ENCODE peak calls at places on chromosome 9, in six cellular contexts. One of them, this sample, is unnamed.

GRCh38 chr9:134205636-134206316 is 41.4 kb upstream of the RNU6ATAC start:
- DNase-seq in astrocyte of the spinal cord: peak
- DNase-seq in IMR-90: peak
- DNase-seq in prostate gland: no peak
- DNase-seq in PC-9: no peak
- DNase-seq in cardiac fibroblast: peak
- DNase-seq in this sample: peak

GRCh38 chr9:306907-307306 is 92.2 kb downstream of the DOCK8 start:
- DNase-seq in astrocyte of the spinal cord: no peak
- DNase-seq in IMR-90: no peak
- DNase-seq in prostate gland: no peak
- DNase-seq in PC-9: no peak
- DNase-seq in cardiac fibroblast: no peak
- DNase-seq in this sample: no peak

GRCh38 chr9:37904647-37905505 is 949 bp upstream of the SLC25A51 start:
- DNase-seq in astrocyte of the spinal cord: no peak
- DNase-seq in IMR-90: peak
- DNase-seq in prostate gland: no peak
- DNase-seq in PC-9: no peak
- DNase-seq in cardiac fibroblast: peak
- DNase-seq in this sample: no peak

GRCh38 chr9:107994638-107995037 is 505.1 kb upstream of the KLF4 start:
- DNase-seq in astrocyte of the spinal cord: no peak
- DNase-seq in IMR-90: no peak
- DNase-seq in prostate gland: no peak
- DNase-seq in PC-9: no peak
- DNase-seq in cardiac fibroblast: no peak
- DNase-seq in this sample: no peak

GRCh38 chr9:124270504-124271335 is 13.0 kb downstream of the NEK6 start:
- DNase-seq in astrocyte of the spinal cord: no peak
- DNase-seq in IMR-90: no peak
- DNase-seq in prostate gland: no peak
- DNase-seq in PC-9: no peak
- DNase-seq in cardiac fibroblast: no peak
- DNase-seq in this sample: no peak

GRCh38 chr9:109910616-109911568 is 130.9 kb downstream of the PALM2AKAP2 start:
- DNase-seq in astrocyte of the spinal cord: peak
- DNase-seq in IMR-90: peak
- DNase-seq in prostate gland: no peak
- DNase-seq in PC-9: no peak
- DNase-seq in cardiac fibroblast: peak
- DNase-seq in this sample: no peak

GRCh38 chr9:129436751-129437625 is 183.9 kb downstream of the C9orf50 start:
- DNase-seq in astrocyte of the spinal cord: peak
- DNase-seq in IMR-90: peak
- DNase-seq in prostate gland: peak
- DNase-seq in PC-9: peak
- DNase-seq in cardiac fibroblast: peak
- DNase-seq in this sample: no peak

GRCh38 chr9:115675834-115676233 is 477.8 kb upstream of the PAPPA start:
- DNase-seq in astrocyte of the spinal cord: no peak
- DNase-seq in IMR-90: no peak
- DNase-seq in prostate gland: no peak
- DNase-seq in PC-9: no peak
- DNase-seq in cardiac fibroblast: no peak
- DNase-seq in this sample: no peak

GRCh38 chr9:96460877-96461276 is 10.9 kb downstream of the HABP4 start:
- DNase-seq in astrocyte of the spinal cord: no peak
- DNase-seq in IMR-90: peak
- DNase-seq in prostate gland: no peak
- DNase-seq in PC-9: no peak
- DNase-seq in cardiac fibroblast: peak
- DNase-seq in this sample: no peak

GRCh38 chr9:8361364-8361763 is 561.8 kb upstream of the DMAC1 start:
- DNase-seq in astrocyte of the spinal cord: no peak
- DNase-seq in IMR-90: no peak
- DNase-seq in prostate gland: no peak
- DNase-seq in PC-9: no peak
- DNase-seq in cardiac fibroblast: no peak
- DNase-seq in this sample: no peak

GRCh38 chr9:20618361-20618799 is 3.9 kb downstream of the MLLT3 start:
- DNase-seq in astrocyte of the spinal cord: no peak
- DNase-seq in IMR-90: peak
- DNase-seq in prostate gland: peak
- DNase-seq in PC-9: no peak
- DNase-seq in cardiac fibroblast: peak
- DNase-seq in this sample: no peak

GRCh38 chr9:137917795-137918194 is 40.2 kb downstream of the CACNA1B start:
- DNase-seq in astrocyte of the spinal cord: no peak
- DNase-seq in IMR-90: no peak
- DNase-seq in prostate gland: no peak
- DNase-seq in PC-9: no peak
- DNase-seq in cardiac fibroblast: no peak
- DNase-seq in this sample: no peak

GRCh38 chr9:71691036-71691435 is 77.3 kb downstream of the CEMIP2 start:
- DNase-seq in astrocyte of the spinal cord: no peak
- DNase-seq in IMR-90: no peak
- DNase-seq in prostate gland: no peak
- DNase-seq in PC-9: peak
- DNase-seq in cardiac fibroblast: no peak
- DNase-seq in this sample: no peak

GRCh38 chr9:120252248-120252647 is 327.7 kb downstream of the CDK5RAP2 start:
- DNase-seq in astrocyte of the spinal cord: no peak
- DNase-seq in IMR-90: no peak
- DNase-seq in prostate gland: no peak
- DNase-seq in PC-9: no peak
- DNase-seq in cardiac fibroblast: no peak
- DNase-seq in this sample: no peak

GRCh38 chr9:129270205-129270604 is 92.1 kb upstream of the IER5L start:
- DNase-seq in astrocyte of the spinal cord: no peak
- DNase-seq in IMR-90: no peak
- DNase-seq in prostate gland: no peak
- DNase-seq in PC-9: no peak
- DNase-seq in cardiac fibroblast: no peak
- DNase-seq in this sample: no peak

GRCh38 chr9:138025908-138026307 is 148.3 kb downstream of the CACNA1B start:
- DNase-seq in astrocyte of the spinal cord: no peak
- DNase-seq in IMR-90: no peak
- DNase-seq in prostate gland: no peak
- DNase-seq in PC-9: no peak
- DNase-seq in cardiac fibroblast: no peak
- DNase-seq in this sample: no peak

GRCh38 chr9:73146113-73146815 is 5.4 kb upstream of the ANXA1 start:
- DNase-seq in astrocyte of the spinal cord: no peak
- DNase-seq in IMR-90: no peak
- DNase-seq in prostate gland: no peak
- DNase-seq in PC-9: no peak
- DNase-seq in cardiac fibroblast: no peak
- DNase-seq in this sample: no peak

GRCh38 chr9:70832487-70832886 is 288.9 kb downstream of the TRPM3 start:
- DNase-seq in astrocyte of the spinal cord: no peak
- DNase-seq in IMR-90: no peak
- DNase-seq in prostate gland: no peak
- DNase-seq in PC-9: no peak
- DNase-seq in cardiac fibroblast: peak
- DNase-seq in this sample: no peak

GRCh38 chr9:78187763-78188495 is 47.9 kb upstream of the CEP78 start:
- DNase-seq in astrocyte of the spinal cord: peak
- DNase-seq in IMR-90: no peak
- DNase-seq in prostate gland: no peak
- DNase-seq in PC-9: no peak
- DNase-seq in cardiac fibroblast: peak
- DNase-seq in this sample: peak

GRCh38 chr9:113417370-113417769 is 6.8 kb downstream of the C9orf43 start:
- DNase-seq in astrocyte of the spinal cord: no peak
- DNase-seq in IMR-90: no peak
- DNase-seq in prostate gland: no peak
- DNase-seq in PC-9: no peak
- DNase-seq in cardiac fibroblast: peak
- DNase-seq in this sample: no peak
- TF ChIP-seq CTCF in astrocyte of the spinal cord: no peak
- TF ChIP-seq CTCF in IMR-90: no peak
- TF ChIP-seq CTCF in prostate gland: no peak
- TF ChIP-seq CTCF in PC-9: no peak
- TF ChIP-seq CTCF in cardiac fibroblast: no peak
- TF ChIP-seq CTCF in this sample: no peak

GRCh38 chr9:136693135-136693489 is 5.9 kb upstream of the AGPAT2 start:
- DNase-seq in astrocyte of the spinal cord: no peak
- DNase-seq in IMR-90: no peak
- DNase-seq in prostate gland: no peak
- DNase-seq in PC-9: no peak
- DNase-seq in cardiac fibroblast: no peak
- DNase-seq in this sample: no peak

GRCh38 chr9:136694163-136694864 is 7.1 kb upstream of the AGPAT2 start:
- DNase-seq in astrocyte of the spinal cord: no peak
- DNase-seq in IMR-90: peak
- DNase-seq in prostate gland: peak
- DNase-seq in PC-9: peak
- DNase-seq in cardiac fibroblast: peak
- DNase-seq in this sample: no peak

GRCh38 chr9:136694865-136695247 is 7.6 kb upstream of the AGPAT2 start:
- DNase-seq in astrocyte of the spinal cord: no peak
- DNase-seq in IMR-90: no peak
- DNase-seq in prostate gland: no peak
- DNase-seq in PC-9: no peak
- DNase-seq in cardiac fibroblast: no peak
- DNase-seq in this sample: no peak

GRCh38 chr9:136692190-136693134 is 5.2 kb upstream of the AGPAT2 start:
- DNase-seq in astrocyte of the spinal cord: no peak
- DNase-seq in IMR-90: no peak
- DNase-seq in prostate gland: no peak
- DNase-seq in PC-9: no peak
- DNase-seq in cardiac fibroblast: no peak
- DNase-seq in this sample: no peak

DNA sequence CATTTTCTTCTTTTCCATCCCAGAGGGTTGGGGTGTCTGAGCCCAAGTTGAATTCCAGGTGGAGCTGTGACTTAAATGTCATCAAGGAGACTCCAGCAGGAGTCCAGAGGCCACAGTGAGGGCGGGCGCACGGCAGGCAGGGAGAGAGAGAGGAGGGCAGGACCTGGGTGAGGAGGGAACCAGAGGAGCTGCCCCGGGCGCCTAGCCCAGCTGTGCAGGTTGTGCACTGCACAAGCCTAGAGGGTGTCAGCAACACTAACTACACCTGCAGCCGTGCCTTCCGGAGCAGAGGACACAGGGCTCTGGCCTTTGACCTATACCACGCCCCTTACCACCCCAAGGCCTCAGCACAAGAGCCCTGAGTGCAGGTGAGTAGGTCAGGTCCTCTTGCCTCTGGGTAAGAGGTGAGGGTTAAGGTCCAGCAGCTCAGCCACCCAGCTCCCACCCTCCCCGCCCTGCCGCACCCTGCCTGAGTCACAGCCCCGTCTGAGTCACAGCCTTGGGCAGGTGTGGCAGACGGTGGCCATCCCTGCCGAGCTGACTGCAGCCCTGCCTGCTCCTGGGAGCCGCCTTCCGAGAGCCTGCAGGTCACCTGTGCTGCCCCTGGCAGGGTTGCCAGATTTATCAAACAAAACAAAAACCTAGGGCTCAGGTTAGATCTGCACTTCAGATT is 6.4 kb upstream of the AGPAT2 start:
- DNase-seq in astrocyte of the spinal cord: peak
- DNase-seq in IMR-90: peak
- DNase-seq in prostate gland: no peak
- DNase-seq in PC-9: peak
- DNase-seq in cardiac fibroblast: peak
- DNase-seq in this sample: no peak
- H3K4me3 ChIP-seq in astrocyte of the spinal cord: no peak
- H3K4me3 ChIP-seq in IMR-90: no peak
- H3K4me3 ChIP-seq in prostate gland: no peak
- H3K4me3 ChIP-seq in PC-9: peak
- H3K4me3 ChIP-seq in cardiac fibroblast: no peak
- H3K4me3 ChIP-seq in this sample: no peak

DNA sequence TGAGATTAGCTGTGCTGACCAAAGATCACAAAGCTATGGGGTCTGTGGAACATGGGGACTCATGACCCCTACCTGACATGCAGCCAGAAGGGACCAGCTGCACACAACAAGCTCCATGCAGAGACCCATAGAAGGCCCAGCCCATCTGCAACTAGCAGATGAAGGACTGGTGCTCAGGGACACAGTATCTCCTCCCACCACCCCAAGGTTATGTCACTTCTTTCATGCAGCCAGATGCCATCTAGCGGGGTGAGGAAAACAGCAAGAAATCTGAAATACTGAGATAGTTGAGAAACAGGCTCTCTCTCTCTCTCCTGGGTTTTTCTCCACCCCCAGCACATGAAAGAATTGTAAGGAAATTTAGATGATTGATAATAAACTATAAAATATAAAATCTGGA is 161.3 kb upstream of the DAPK1 start:
- DNase-seq in astrocyte of the spinal cord: no peak
- DNase-seq in IMR-90: no peak
- DNase-seq in prostate gland: no peak
- DNase-seq in PC-9: no peak
- DNase-seq in cardiac fibroblast: no peak
- DNase-seq in this sample: no peak
- TF ChIP-seq CTCF in astrocyte of the spinal cord: no peak
- TF ChIP-seq CTCF in IMR-90: no peak
- TF ChIP-seq CTCF in prostate gland: no peak
- TF ChIP-seq CTCF in PC-9: no peak
- TF ChIP-seq CTCF in cardiac fibroblast: peak
- TF ChIP-seq CTCF in this sample: no peak

GRCh38 chr9:111027798-111028197 is 10.5 kb downstream of the LPAR1 start:
- DNase-seq in astrocyte of the spinal cord: no peak
- DNase-seq in IMR-90: no peak
- DNase-seq in prostate gland: no peak
- DNase-seq in PC-9: no peak
- DNase-seq in cardiac fibroblast: no peak
- DNase-seq in this sample: no peak
- H3K4me3 ChIP-seq in astrocyte of the spinal cord: no peak
- H3K4me3 ChIP-seq in IMR-90: no peak
- H3K4me3 ChIP-seq in prostate gland: no peak
- H3K4me3 ChIP-seq in PC-9: no peak
- H3K4me3 ChIP-seq in cardiac fibroblast: no peak
- H3K4me3 ChIP-seq in this sample: no peak

DNA sequence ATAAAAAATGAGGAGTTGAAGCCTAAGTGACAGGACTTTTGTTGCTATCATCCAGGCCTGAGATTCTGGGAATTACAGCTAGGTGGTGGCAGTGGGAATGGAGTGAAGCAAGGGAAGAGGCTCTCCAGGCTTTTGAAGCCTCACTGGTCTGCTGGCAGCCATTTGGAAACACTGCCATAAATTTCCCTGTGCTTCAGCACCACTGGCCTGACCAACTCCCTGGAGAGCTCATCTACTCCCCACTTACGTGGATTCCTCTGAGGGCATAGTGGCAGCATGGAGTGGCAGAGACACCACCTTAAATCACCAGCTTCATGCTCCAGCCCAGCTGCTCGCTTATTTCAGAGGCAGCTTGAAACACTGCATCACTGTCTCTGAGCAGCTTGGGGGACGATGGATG is 518.2 kb downstream of the TLR4 start:
- DNase-seq in astrocyte of the spinal cord: no peak
- DNase-seq in IMR-90: no peak
- DNase-seq in prostate gland: no peak
- DNase-seq in PC-9: no peak
- DNase-seq in cardiac fibroblast: no peak
- DNase-seq in this sample: no peak
- TF ChIP-seq CTCF in astrocyte of the spinal cord: no peak
- TF ChIP-seq CTCF in IMR-90: no peak
- TF ChIP-seq CTCF in prostate gland: no peak
- TF ChIP-seq CTCF in PC-9: no peak
- TF ChIP-seq CTCF in cardiac fibroblast: no peak
- TF ChIP-seq CTCF in this sample: no peak